ENCODE peak calls at places on chromosomes 4 and X, in six cellular contexts. One of them, this sample, is unnamed.

GRCh38 chr4:61583696-61584095 is 383.6 kb downstream of the ADGRL3 start:
- DNase-seq in astrocyte: peak
- DNase-seq in RWPE1: peak
- DNase-seq in HL-60: no peak
- DNase-seq in CD8-positive, alpha-beta T cell: no peak
- DNase-seq in H1: no peak
- DNase-seq in this sample: no peak

GRCh38 chrX:154452823-154453222 is 5.3 kb upstream of the PLXNA3 start:
- DNase-seq in RWPE1: no peak
- DNase-seq in HL-60: no peak
- DNase-seq in CD8-positive, alpha-beta T cell: no peak
- DNase-seq in H1: no peak
- DNase-seq in astrocyte: no peak
- DNase-seq in this sample: no peak

GRCh38 chr4:77082886-77083608 is 7.3 kb upstream of the CCNI start:
- DNase-seq in CD8-positive, alpha-beta T cell: no peak
- DNase-seq in astrocyte: no peak
- DNase-seq in H1: no peak
- DNase-seq in RWPE1: no peak
- DNase-seq in HL-60: no peak
- DNase-seq in this sample: no peak

GRCh38 chrX:53683556-53684414 is 2.7 kb downstream of the HUWE1 start:
- DNase-seq in astrocyte: peak
- DNase-seq in HL-60: peak
- DNase-seq in CD8-positive, alpha-beta T cell: peak
- DNase-seq in H1: peak
- DNase-seq in RWPE1: peak
- DNase-seq in this sample: peak

GRCh38 chr4:102687373-102687981 is 73.3 kb downstream of the MANBA start:
- DNase-seq in astrocyte: peak
- DNase-seq in H1: no peak
- DNase-seq in CD8-positive, alpha-beta T cell: no peak
- DNase-seq in RWPE1: peak
- DNase-seq in HL-60: no peak
- DNase-seq in this sample: no peak

GRCh38 chr4:142402925-142403324 is 443.2 kb downstream of the INPP4B start:
- DNase-seq in H1: no peak
- DNase-seq in CD8-positive, alpha-beta T cell: no peak
- DNase-seq in RWPE1: no peak
- DNase-seq in astrocyte: peak
- DNase-seq in HL-60: peak
- DNase-seq in this sample: no peak

GRCh38 chr4:37440519-37440900 is 196.0 kb downstream of the NWD2 start:
- DNase-seq in CD8-positive, alpha-beta T cell: no peak
- DNase-seq in astrocyte: no peak
- DNase-seq in RWPE1: no peak
- DNase-seq in HL-60: no peak
- DNase-seq in H1: no peak
- DNase-seq in this sample: no peak

GRCh38 chr4:7332216-7333023 is 102.3 kb downstream of the PSAPL1 start:
- DNase-seq in astrocyte: peak
- DNase-seq in RWPE1: peak
- DNase-seq in H1: no peak
- DNase-seq in HL-60: no peak
- DNase-seq in CD8-positive, alpha-beta T cell: no peak
- DNase-seq in this sample: no peak

GRCh38 chr4:182085051-182085480 is 158.1 kb upstream of the TENM3 start:
- DNase-seq in H1: peak
- DNase-seq in RWPE1: no peak
- DNase-seq in HL-60: no peak
- DNase-seq in CD8-positive, alpha-beta T cell: no peak
- DNase-seq in astrocyte: peak
- DNase-seq in this sample: no peak

GRCh38 chr4:28435346-28435745 is 1574.7 kb downstream of the STIM2 start:
- DNase-seq in RWPE1: no peak
- DNase-seq in H1: no peak
- DNase-seq in HL-60: no peak
- DNase-seq in astrocyte: no peak
- DNase-seq in CD8-positive, alpha-beta T cell: no peak
- DNase-seq in this sample: no peak

GRCh38 chr4:63563288-63564014 is 845.8 kb downstream of the TECRL start:
- DNase-seq in astrocyte: no peak
- DNase-seq in HL-60: no peak
- DNase-seq in CD8-positive, alpha-beta T cell: no peak
- DNase-seq in RWPE1: no peak
- DNase-seq in H1: no peak
- DNase-seq in this sample: peak

GRCh38 chr4:132557660-132558059 is 591.4 kb upstream of the PCDH10 start:
- DNase-seq in HL-60: no peak
- DNase-seq in RWPE1: no peak
- DNase-seq in astrocyte: no peak
- DNase-seq in CD8-positive, alpha-beta T cell: no peak
- DNase-seq in H1: no peak
- DNase-seq in this sample: no peak

GRCh38 chrX:150546711-150547153 is 21.7 kb upstream of the MTM1 start:
- DNase-seq in astrocyte: no peak
- DNase-seq in CD8-positive, alpha-beta T cell: peak
- DNase-seq in HL-60: no peak
- DNase-seq in H1: no peak
- DNase-seq in RWPE1: no peak
- DNase-seq in this sample: no peak

GRCh38 chr4:52199574-52200338 is 148.7 kb downstream of the SPATA18 start:
- DNase-seq in astrocyte: peak
- DNase-seq in H1: no peak
- DNase-seq in RWPE1: peak
- DNase-seq in CD8-positive, alpha-beta T cell: no peak
- DNase-seq in HL-60: no peak
- DNase-seq in this sample: no peak

GRCh38 chr4:53840643-53841042 is 223.8 kb downstream of the CHIC2 start:
- DNase-seq in H1: no peak
- DNase-seq in RWPE1: peak
- DNase-seq in CD8-positive, alpha-beta T cell: no peak
- DNase-seq in HL-60: peak
- DNase-seq in astrocyte: peak
- DNase-seq in this sample: no peak

GRCh38 chr4:155759372-155760252 is 791 bp downstream of the GUCY1B1 start:
- DNase-seq in H1: no peak
- DNase-seq in HL-60: no peak
- DNase-seq in CD8-positive, alpha-beta T cell: no peak
- DNase-seq in astrocyte: no peak
- DNase-seq in RWPE1: peak
- DNase-seq in this sample: peak

GRCh38 chrX:102934624-102935023 is 2.4 kb upstream of the RAB40AL start:
- DNase-seq in RWPE1: no peak
- DNase-seq in CD8-positive, alpha-beta T cell: no peak
- DNase-seq in HL-60: no peak
- DNase-seq in astrocyte: no peak
- DNase-seq in H1: no peak
- DNase-seq in this sample: peak

GRCh38 chrX:2707334-2707760 is 16.3 kb downstream of the CD99 start:
- DNase-seq in H1: peak
- DNase-seq in CD8-positive, alpha-beta T cell: peak
- DNase-seq in RWPE1: peak
- DNase-seq in astrocyte: peak
- DNase-seq in HL-60: peak
- DNase-seq in this sample: peak

GRCh38 chrX:71621644-71622346 is 3.5 kb upstream of the CXCR3 start:
- DNase-seq in RWPE1: no peak
- DNase-seq in astrocyte: no peak
- DNase-seq in CD8-positive, alpha-beta T cell: no peak
- DNase-seq in HL-60: no peak
- DNase-seq in H1: no peak
- DNase-seq in this sample: no peak

GRCh38 chrX:124555036-124555595 is 208.8 kb downstream of the SH2D1A start:
- DNase-seq in HL-60: no peak
- DNase-seq in RWPE1: peak
- DNase-seq in astrocyte: peak
- DNase-seq in H1: no peak
- DNase-seq in CD8-positive, alpha-beta T cell: no peak
- DNase-seq in this sample: no peak

GRCh38 chr4:73726000-73726399 is 14.4 kb upstream of the CXCL8 start:
- DNase-seq in CD8-positive, alpha-beta T cell: no peak
- DNase-seq in HL-60: no peak
- DNase-seq in RWPE1: peak
- DNase-seq in astrocyte: peak
- DNase-seq in H1: no peak
- DNase-seq in this sample: no peak

GRCh38 chr4:3202836-3203820 is 45.8 kb upstream of the MSANTD1 start:
- DNase-seq in RWPE1: no peak
- DNase-seq in astrocyte: no peak
- DNase-seq in H1: no peak
- DNase-seq in HL-60: no peak
- DNase-seq in CD8-positive, alpha-beta T cell: no peak
- DNase-seq in this sample: peak

GRCh38 chr4:13920901-13921300 is 293.4 kb upstream of the BOD1L1 start:
- DNase-seq in H1: peak
- DNase-seq in CD8-positive, alpha-beta T cell: no peak
- DNase-seq in HL-60: no peak
- DNase-seq in astrocyte: peak
- DNase-seq in RWPE1: peak
- DNase-seq in this sample: peak

GRCh38 chr4:75048208-75048879 is 115.4 kb downstream of the PARM1 start:
- DNase-seq in H1: no peak
- DNase-seq in CD8-positive, alpha-beta T cell: no peak
- DNase-seq in HL-60: no peak
- DNase-seq in RWPE1: no peak
- DNase-seq in astrocyte: no peak
- DNase-seq in this sample: peak

GRCh38 chr4:14701389-14701788 is 300.9 kb upstream of the CPEB2 start:
- DNase-seq in CD8-positive, alpha-beta T cell: no peak
- DNase-seq in HL-60: no peak
- DNase-seq in RWPE1: no peak
- DNase-seq in H1: no peak
- DNase-seq in astrocyte: no peak
- DNase-seq in this sample: no peak

DNA sequence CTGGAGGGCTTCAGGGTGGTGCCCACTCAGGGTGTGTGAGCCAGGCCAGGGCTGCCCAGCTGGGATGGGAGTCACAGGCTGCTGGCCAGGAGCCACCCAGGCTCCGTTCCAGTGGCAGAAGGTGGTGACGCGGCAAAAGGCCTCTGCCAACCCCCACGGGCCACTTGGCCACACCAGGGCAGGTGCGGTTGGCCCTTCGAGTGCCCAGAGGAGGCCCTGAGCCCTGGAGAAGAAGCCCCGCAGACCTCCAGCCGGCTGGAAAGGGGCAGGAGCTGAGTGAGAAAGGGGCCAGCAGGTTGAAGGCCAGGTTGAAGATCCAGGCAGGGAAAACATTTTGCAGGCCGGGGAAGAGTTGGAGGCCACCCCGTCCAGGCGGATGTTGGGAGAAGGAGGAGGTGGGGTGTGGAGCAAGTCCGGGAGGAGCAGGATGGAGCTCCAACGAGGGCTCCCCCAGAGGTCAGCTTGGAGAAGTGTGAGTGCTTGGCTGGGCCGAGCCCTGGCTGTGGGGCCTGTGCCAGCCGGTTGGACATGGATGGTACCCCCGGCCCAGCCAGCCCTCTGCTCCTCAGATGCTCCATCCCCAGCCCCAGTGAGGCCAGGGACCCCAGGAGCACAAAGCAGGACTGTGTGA is 2.8 kb upstream of the CPLX1 start:
- DNase-seq in H1: no peak
- DNase-seq in HL-60: no peak
- DNase-seq in astrocyte: no peak
- DNase-seq in CD8-positive, alpha-beta T cell: no peak
- DNase-seq in RWPE1: no peak
- DNase-seq in this sample: peak
- TF ChIP-seq CTCF in H1: peak
- TF ChIP-seq CTCF in HL-60: no peak
- TF ChIP-seq CTCF in astrocyte: no peak
- TF ChIP-seq CTCF in CD8-positive, alpha-beta T cell: no peak
- TF ChIP-seq CTCF in RWPE1: no peak
- TF ChIP-seq CTCF in this sample: peak

DNA sequence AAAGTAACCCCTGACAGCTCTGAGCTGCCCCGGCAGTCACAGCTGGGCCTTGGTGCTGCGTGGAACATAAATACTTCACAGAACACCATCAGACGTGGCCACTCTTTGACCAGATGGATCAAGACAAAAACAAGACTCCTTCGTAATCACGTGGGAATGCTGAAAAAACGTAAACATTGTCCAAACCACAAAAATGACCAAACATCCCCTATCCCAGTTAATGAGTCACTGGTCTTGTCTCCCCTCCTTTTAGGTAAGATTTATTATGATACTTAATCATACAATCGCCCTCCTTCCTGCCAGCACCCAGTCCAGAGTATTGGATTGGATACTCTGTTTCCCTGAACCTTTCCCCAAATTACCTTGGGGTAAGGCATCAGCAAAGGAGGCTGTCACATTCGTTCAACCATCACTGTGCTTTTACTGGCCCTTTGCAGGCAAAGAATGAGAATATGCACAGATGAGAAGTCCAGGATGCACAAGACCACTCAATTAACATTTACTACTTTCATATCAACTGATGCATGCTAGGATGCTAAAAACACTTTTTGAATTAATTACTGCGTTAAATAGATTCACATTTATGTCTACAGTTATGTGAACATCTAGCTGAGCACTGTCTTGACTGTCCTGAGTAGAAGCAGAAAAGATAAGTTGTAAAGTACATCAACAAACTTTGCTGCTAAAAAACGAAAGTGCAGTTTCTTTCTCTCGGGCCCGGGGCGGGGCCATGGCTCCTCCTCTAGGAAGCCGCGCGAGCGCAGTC is 502 bp upstream of the TCEANC start:
- DNase-seq in H1: no peak
- DNase-seq in RWPE1: peak
- DNase-seq in CD8-positive, alpha-beta T cell: no peak
- DNase-seq in HL-60: peak
- DNase-seq in astrocyte: peak
- DNase-seq in this sample: no peak
- H3K27ac ChIP-seq in H1: no peak
- H3K27ac ChIP-seq in RWPE1: peak
- H3K27ac ChIP-seq in CD8-positive, alpha-beta T cell: peak
- H3K27ac ChIP-seq in HL-60: peak
- H3K27ac ChIP-seq in astrocyte: peak
- H3K27ac ChIP-seq in this sample: no peak

GRCh38 chr4:1345905-1346780 is 865 bp upstream of the UVSSA start:
- DNase-seq in HL-60: peak
- DNase-seq in H1: no peak
- DNase-seq in CD8-positive, alpha-beta T cell: peak
- DNase-seq in astrocyte: no peak
- DNase-seq in RWPE1: peak
- DNase-seq in this sample: peak
- TF ChIP-seq CTCF in HL-60: no peak
- TF ChIP-seq CTCF in H1: no peak
- TF ChIP-seq CTCF in CD8-positive, alpha-beta T cell: peak
- TF ChIP-seq CTCF in astrocyte: no peak
- TF ChIP-seq CTCF in RWPE1: peak
- TF ChIP-seq CTCF in this sample: peak

GRCh38 chrX:106902684-106903083 is 457 bp downstream of the RIPPLY1 start:
- DNase-seq in astrocyte: no peak
- DNase-seq in CD8-positive, alpha-beta T cell: no peak
- DNase-seq in H1: no peak
- DNase-seq in RWPE1: no peak
- DNase-seq in HL-60: no peak
- DNase-seq in this sample: no peak
- H3K27ac ChIP-seq in astrocyte: no peak
- H3K27ac ChIP-seq in CD8-positive, alpha-beta T cell: no peak
- H3K27ac ChIP-seq in H1: no peak
- H3K27ac ChIP-seq in RWPE1: no peak
- H3K27ac ChIP-seq in HL-60: no peak
- H3K27ac ChIP-seq in this sample: no peak

This sample was measured in endodermal cell.